ENCODE peak calls at places on chromosomes 7 and 10, in eight cellular contexts. One of them, this sample, is unnamed.

GRCh38 chr7:4240813-4241612 is 441.1 kb upstream of the FOXK1 start:
- DNase-seq in aorta: no peak
- DNase-seq in astrocyte of the spinal cord: no peak
- DNase-seq in SJCRH30: no peak
- DNase-seq in mesenchymal stem cell: no peak
- DNase-seq in body of pancreas: no peak
- DNase-seq in heart left ventricle: no peak
- DNase-seq in fibroblast of villous mesenchyme: no peak
- DNase-seq in this sample: no peak

GRCh38 chr7:2108501-2109250 is 124.1 kb downstream of the MAD1L1 start:
- DNase-seq in aorta: no peak
- DNase-seq in astrocyte of the spinal cord: no peak
- DNase-seq in SJCRH30: peak
- DNase-seq in mesenchymal stem cell: no peak
- DNase-seq in body of pancreas: no peak
- DNase-seq in heart left ventricle: no peak
- DNase-seq in fibroblast of villous mesenchyme: no peak
- DNase-seq in this sample: peak

GRCh38 chr10:100347568-100348195 is 649 bp downstream of the SCD start:
- DNase-seq in aorta: no peak
- DNase-seq in astrocyte of the spinal cord: no peak
- DNase-seq in SJCRH30: peak
- DNase-seq in mesenchymal stem cell: peak
- DNase-seq in body of pancreas: no peak
- DNase-seq in heart left ventricle: no peak
- DNase-seq in fibroblast of villous mesenchyme: no peak
- DNase-seq in this sample: peak

GRCh38 chr10:59181668-59182067 is 5.2 kb downstream of the PHYHIPL start:
- DNase-seq in aorta: no peak
- DNase-seq in astrocyte of the spinal cord: peak
- DNase-seq in SJCRH30: peak
- DNase-seq in mesenchymal stem cell: peak
- DNase-seq in body of pancreas: peak
- DNase-seq in heart left ventricle: no peak
- DNase-seq in fibroblast of villous mesenchyme: peak
- DNase-seq in this sample: peak

GRCh38 chr10:118305730-118306129 is 36.4 kb downstream of the FAM204A start:
- DNase-seq in aorta: no peak
- DNase-seq in astrocyte of the spinal cord: no peak
- DNase-seq in SJCRH30: no peak
- DNase-seq in mesenchymal stem cell: no peak
- DNase-seq in body of pancreas: no peak
- DNase-seq in heart left ventricle: no peak
- DNase-seq in fibroblast of villous mesenchyme: no peak
- DNase-seq in this sample: no peak

GRCh38 chr7:1538544-1539345 is 8.2 kb downstream of the MAFK start:
- DNase-seq in aorta: no peak
- DNase-seq in astrocyte of the spinal cord: no peak
- DNase-seq in SJCRH30: no peak
- DNase-seq in mesenchymal stem cell: no peak
- DNase-seq in body of pancreas: no peak
- DNase-seq in heart left ventricle: peak
- DNase-seq in fibroblast of villous mesenchyme: no peak
- DNase-seq in this sample: no peak

GRCh38 chr7:55266243-55266642 is 98.9 kb upstream of the LANCL2 start:
- DNase-seq in aorta: no peak
- DNase-seq in astrocyte of the spinal cord: no peak
- DNase-seq in SJCRH30: no peak
- DNase-seq in mesenchymal stem cell: no peak
- DNase-seq in body of pancreas: no peak
- DNase-seq in heart left ventricle: no peak
- DNase-seq in fibroblast of villous mesenchyme: no peak
- DNase-seq in this sample: no peak

GRCh38 chr7:18429547-18429946 is 66.0 kb upstream of the HDAC9 start:
- DNase-seq in aorta: no peak
- DNase-seq in astrocyte of the spinal cord: peak
- DNase-seq in SJCRH30: no peak
- DNase-seq in mesenchymal stem cell: peak
- DNase-seq in body of pancreas: no peak
- DNase-seq in heart left ventricle: no peak
- DNase-seq in fibroblast of villous mesenchyme: no peak
- DNase-seq in this sample: no peak

GRCh38 chr10:90930070-90930837 is 9.4 kb upstream of the ANKRD1 start:
- DNase-seq in aorta: no peak
- DNase-seq in astrocyte of the spinal cord: peak
- DNase-seq in SJCRH30: peak
- DNase-seq in mesenchymal stem cell: peak
- DNase-seq in body of pancreas: no peak
- DNase-seq in heart left ventricle: peak
- DNase-seq in fibroblast of villous mesenchyme: peak
- DNase-seq in this sample: peak

GRCh38 chr7:34275629-34276028 is 370.3 kb downstream of the BMPER start:
- DNase-seq in aorta: no peak
- DNase-seq in astrocyte of the spinal cord: no peak
- DNase-seq in SJCRH30: no peak
- DNase-seq in mesenchymal stem cell: no peak
- DNase-seq in body of pancreas: no peak
- DNase-seq in heart left ventricle: no peak
- DNase-seq in fibroblast of villous mesenchyme: no peak
- DNase-seq in this sample: no peak

GRCh38 chr7:6639032-6639431 is 1.9 kb downstream of the ZNF316 start:
- DNase-seq in aorta: no peak
- DNase-seq in astrocyte of the spinal cord: no peak
- DNase-seq in SJCRH30: no peak
- DNase-seq in mesenchymal stem cell: no peak
- DNase-seq in body of pancreas: no peak
- DNase-seq in heart left ventricle: no peak
- DNase-seq in fibroblast of villous mesenchyme: no peak
- DNase-seq in this sample: no peak
- H3K4me3 ChIP-seq in aorta: no peak
- H3K4me3 ChIP-seq in astrocyte of the spinal cord: no peak
- H3K4me3 ChIP-seq in SJCRH30: no peak
- H3K4me3 ChIP-seq in mesenchymal stem cell: peak
- H3K4me3 ChIP-seq in body of pancreas: no peak
- H3K4me3 ChIP-seq in heart left ventricle: no peak
- H3K4me3 ChIP-seq in fibroblast of villous mesenchyme: no peak
- H3K4me3 ChIP-seq in this sample: no peak

DNA sequence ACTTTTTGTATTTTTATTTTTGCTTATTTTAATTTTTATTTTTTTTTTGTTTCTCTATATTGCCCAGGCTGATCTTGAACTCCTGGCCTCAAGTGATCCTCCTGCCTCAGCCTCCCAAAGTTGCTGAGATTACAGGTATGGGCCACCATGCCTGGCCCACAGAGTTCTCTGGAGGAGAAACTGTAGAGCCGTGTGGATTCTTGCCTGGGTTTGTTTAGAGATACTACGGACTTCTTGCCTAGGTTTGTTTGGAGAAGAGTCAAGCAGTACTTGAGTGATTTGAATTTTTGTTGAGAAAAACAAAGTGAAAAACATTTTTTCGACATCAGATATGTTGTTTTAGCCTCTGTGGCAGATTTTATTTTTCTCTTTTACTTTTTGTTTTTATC is 99.0 kb downstream of the CAMK1D start:
- DNase-seq in aorta: no peak
- DNase-seq in astrocyte of the spinal cord: no peak
- DNase-seq in SJCRH30: no peak
- DNase-seq in mesenchymal stem cell: no peak
- DNase-seq in body of pancreas: no peak
- DNase-seq in heart left ventricle: no peak
- DNase-seq in fibroblast of villous mesenchyme: no peak
- DNase-seq in this sample: peak
- H3K4me3 ChIP-seq in aorta: no peak
- H3K4me3 ChIP-seq in astrocyte of the spinal cord: no peak
- H3K4me3 ChIP-seq in SJCRH30: peak
- H3K4me3 ChIP-seq in mesenchymal stem cell: no peak
- H3K4me3 ChIP-seq in body of pancreas: no peak
- H3K4me3 ChIP-seq in heart left ventricle: no peak
- H3K4me3 ChIP-seq in fibroblast of villous mesenchyme: no peak
- H3K4me3 ChIP-seq in this sample: no peak

DNA sequence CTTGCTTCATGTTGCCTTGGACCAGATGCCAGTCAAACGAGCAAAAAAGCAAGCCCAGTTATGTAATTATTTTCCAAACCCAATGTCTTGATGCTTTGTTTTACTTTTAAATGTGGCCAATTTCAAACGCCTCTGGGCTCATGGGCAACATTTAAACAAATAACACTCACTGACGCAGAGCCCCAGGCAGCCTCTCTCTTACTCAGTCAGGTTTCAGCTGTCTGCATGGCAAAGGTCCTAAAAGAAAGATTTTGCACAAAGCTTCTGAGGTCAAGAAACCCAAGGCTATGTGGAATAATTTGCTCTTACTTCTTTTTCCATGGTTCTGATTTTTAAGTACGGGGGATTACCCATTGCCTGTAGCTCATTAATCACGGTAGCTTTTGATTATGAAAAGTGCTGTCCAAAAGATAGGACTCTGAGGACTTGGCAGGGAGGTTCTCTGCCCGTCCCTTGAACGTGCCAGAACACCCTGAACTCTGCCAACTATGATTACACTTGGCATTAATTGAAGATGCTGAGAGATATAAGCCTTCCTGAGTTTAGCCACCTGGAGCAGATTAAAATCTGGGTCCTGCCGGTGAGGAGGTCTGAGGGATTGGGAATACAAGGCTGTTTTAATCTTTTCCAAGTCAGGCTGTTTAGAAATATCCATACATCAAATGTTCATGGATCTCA is 14.1 kb upstream of the MSRB2 start:
- DNase-seq in aorta: no peak
- DNase-seq in astrocyte of the spinal cord: no peak
- DNase-seq in SJCRH30: peak
- DNase-seq in mesenchymal stem cell: no peak
- DNase-seq in body of pancreas: no peak
- DNase-seq in heart left ventricle: no peak
- DNase-seq in fibroblast of villous mesenchyme: no peak
- DNase-seq in this sample: no peak
- H3K4me3 ChIP-seq in aorta: no peak
- H3K4me3 ChIP-seq in astrocyte of the spinal cord: no peak
- H3K4me3 ChIP-seq in SJCRH30: peak
- H3K4me3 ChIP-seq in mesenchymal stem cell: no peak
- H3K4me3 ChIP-seq in body of pancreas: no peak
- H3K4me3 ChIP-seq in heart left ventricle: no peak
- H3K4me3 ChIP-seq in fibroblast of villous mesenchyme: no peak
- H3K4me3 ChIP-seq in this sample: no peak

GRCh38 chr10:6844251-6844650 is 264.2 kb upstream of the PRKCQ start:
- DNase-seq in aorta: no peak
- DNase-seq in astrocyte of the spinal cord: no peak
- DNase-seq in SJCRH30: no peak
- DNase-seq in mesenchymal stem cell: no peak
- DNase-seq in body of pancreas: no peak
- DNase-seq in heart left ventricle: no peak
- DNase-seq in fibroblast of villous mesenchyme: peak
- DNase-seq in this sample: no peak
- H3K4me3 ChIP-seq in aorta: no peak
- H3K4me3 ChIP-seq in astrocyte of the spinal cord: no peak
- H3K4me3 ChIP-seq in SJCRH30: no peak
- H3K4me3 ChIP-seq in mesenchymal stem cell: no peak
- H3K4me3 ChIP-seq in body of pancreas: no peak
- H3K4me3 ChIP-seq in heart left ventricle: no peak
- H3K4me3 ChIP-seq in fibroblast of villous mesenchyme: no peak
- H3K4me3 ChIP-seq in this sample: no peak

GRCh38 chr10:10796774-10797415 is 220.8 kb upstream of the CELF2 start:
- DNase-seq in aorta: no peak
- DNase-seq in astrocyte of the spinal cord: peak
- DNase-seq in SJCRH30: peak
- DNase-seq in mesenchymal stem cell: peak
- DNase-seq in body of pancreas: no peak
- DNase-seq in heart left ventricle: no peak
- DNase-seq in fibroblast of villous mesenchyme: peak
- DNase-seq in this sample: no peak
- H3K4me3 ChIP-seq in aorta: peak
- H3K4me3 ChIP-seq in astrocyte of the spinal cord: no peak
- H3K4me3 ChIP-seq in SJCRH30: peak
- H3K4me3 ChIP-seq in mesenchymal stem cell: peak
- H3K4me3 ChIP-seq in body of pancreas: no peak
- H3K4me3 ChIP-seq in heart left ventricle: peak
- H3K4me3 ChIP-seq in fibroblast of villous mesenchyme: no peak
- H3K4me3 ChIP-seq in this sample: no peak

GRCh38 chr7:94375167-94375566 is 19.5 kb upstream of the COL1A2 start:
- DNase-seq in aorta: no peak
- DNase-seq in astrocyte of the spinal cord: peak
- DNase-seq in SJCRH30: peak
- DNase-seq in mesenchymal stem cell: peak
- DNase-seq in body of pancreas: no peak
- DNase-seq in heart left ventricle: peak
- DNase-seq in fibroblast of villous mesenchyme: peak
- DNase-seq in this sample: peak

GRCh38 chr7:94374721-94375120 is 20.0 kb upstream of the COL1A2 start:
- DNase-seq in aorta: no peak
- DNase-seq in astrocyte of the spinal cord: peak
- DNase-seq in SJCRH30: no peak
- DNase-seq in mesenchymal stem cell: peak
- DNase-seq in body of pancreas: no peak
- DNase-seq in heart left ventricle: no peak
- DNase-seq in fibroblast of villous mesenchyme: peak
- DNase-seq in this sample: no peak

GRCh38 chr7:94374231-94374630 is 20.5 kb upstream of the COL1A2 start:
- DNase-seq in aorta: peak
- DNase-seq in astrocyte of the spinal cord: peak
- DNase-seq in SJCRH30: peak
- DNase-seq in mesenchymal stem cell: peak
- DNase-seq in body of pancreas: peak
- DNase-seq in heart left ventricle: peak
- DNase-seq in fibroblast of villous mesenchyme: peak
- DNase-seq in this sample: peak

GRCh38 chr7:94375713-94376112 is 19.0 kb upstream of the COL1A2 start:
- DNase-seq in aorta: no peak
- DNase-seq in astrocyte of the spinal cord: peak
- DNase-seq in SJCRH30: peak
- DNase-seq in mesenchymal stem cell: peak
- DNase-seq in body of pancreas: no peak
- DNase-seq in heart left ventricle: peak
- DNase-seq in fibroblast of villous mesenchyme: peak
- DNase-seq in this sample: peak

DNA sequence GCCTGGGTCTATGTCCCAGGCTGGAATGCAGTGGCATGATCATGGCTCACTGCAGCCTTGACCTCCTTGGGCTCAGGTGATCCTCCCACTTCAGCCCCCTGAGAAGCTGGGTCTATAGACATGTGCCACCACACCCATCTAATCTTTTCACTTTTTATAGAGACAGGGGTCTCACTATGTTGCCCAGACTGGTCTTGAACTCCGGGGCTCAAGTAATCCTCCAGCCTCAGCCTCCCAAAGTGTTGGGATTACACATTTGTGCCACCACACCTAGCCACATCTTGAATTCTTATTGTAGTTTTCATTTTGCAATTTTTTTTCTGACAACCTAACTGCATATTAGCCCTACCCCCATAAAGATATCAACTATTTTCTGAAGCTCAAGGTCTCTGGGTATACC is 18.4 kb upstream of the COL1A2 start:
- DNase-seq in aorta: no peak
- DNase-seq in astrocyte of the spinal cord: no peak
- DNase-seq in SJCRH30: no peak
- DNase-seq in mesenchymal stem cell: no peak
- DNase-seq in body of pancreas: no peak
- DNase-seq in heart left ventricle: no peak
- DNase-seq in fibroblast of villous mesenchyme: no peak
- DNase-seq in this sample: no peak
- H3K4me3 ChIP-seq in aorta: no peak
- H3K4me3 ChIP-seq in astrocyte of the spinal cord: no peak
- H3K4me3 ChIP-seq in SJCRH30: no peak
- H3K4me3 ChIP-seq in mesenchymal stem cell: peak
- H3K4me3 ChIP-seq in body of pancreas: no peak
- H3K4me3 ChIP-seq in heart left ventricle: peak
- H3K4me3 ChIP-seq in fibroblast of villous mesenchyme: no peak
- H3K4me3 ChIP-seq in this sample: no peak

This sample was measured in A673.